ENCODE peak calls at places on chromosomes 7 and 10, in five cellular contexts. L is LNCaP clone FGC, X is psoas muscle, O is GM20000, M is adrenal gland. E is an unnamed sample.

GRCh38 chr10:75201793-75202307 is 8.7 kb upstream of the VDAC2 start:
- DNase-seq in L (no peak), O (no peak), X (no peak), M (peak; percentile 23), E (no peak)

GRCh38 chr10:62441953-62442352 is 67.8 kb downstream of the ZNF365 start:
- DNase-seq in X (no peak), L (no peak), O (no peak), M (no peak), E (no peak)

GRCh38 chr7:132073920-132074589 is 502.2 kb downstream of the PLXNA4 start:
- DNase-seq in M (peak; percentile 75), O (no peak), L (no peak), X (no peak), E (no peak)

GRCh38 chr7:133827707-133828580 is 299.2 kb upstream of the LRGUK start:
- DNase-seq in L (no peak), X (no peak), M (no peak), O (peak; percentile 8), E (peak; percentile 16)

GRCh38 chr7:13411151-13411550 is 578.3 kb downstream of the ETV1 start:
- DNase-seq in X (no peak), L (no peak), O (no peak), M (no peak), E (no peak)

GRCh38 chr7:33854178-33854577 is 51.2 kb upstream of the BMPER start:
- DNase-seq in M (no peak), L (no peak), O (no peak), X (no peak), E (no peak)

GRCh38 chr7:725223-726005 is 1.1 kb upstream of the DNAAF5 start:
- DNase-seq in O (no peak), X (no peak), L (no peak), M (peak; percentile 34), E (no peak)

GRCh38 chr7:156781972-156782371 is 111.0 kb downstream of the LMBR1 start:
- DNase-seq in O (no peak), M (no peak), X (no peak), L (no peak), E (no peak)

GRCh38 chr10:88395677-88396076 is 187.4 kb downstream of the RNLS start:
- DNase-seq in M (no peak), X (no peak), O (no peak), L (no peak), E (no peak)

GRCh38 chr10:58266003-58266825 is 1.5 kb downstream of the IPMK start:
- DNase-seq in O (peak; percentile 42), M (no peak), L (no peak), X (no peak), E (peak; percentile 40)

GRCh38 chr10:104327745-104328635 is 10.3 kb downstream of the ITPRIP start:
- DNase-seq in X (no peak), L (no peak), M (peak; percentile 85), O (no peak), E (no peak)
- TF ChIP-seq CTCF in X (no peak), L (no peak), M (no peak), O (no peak), E (no peak)

DNA sequence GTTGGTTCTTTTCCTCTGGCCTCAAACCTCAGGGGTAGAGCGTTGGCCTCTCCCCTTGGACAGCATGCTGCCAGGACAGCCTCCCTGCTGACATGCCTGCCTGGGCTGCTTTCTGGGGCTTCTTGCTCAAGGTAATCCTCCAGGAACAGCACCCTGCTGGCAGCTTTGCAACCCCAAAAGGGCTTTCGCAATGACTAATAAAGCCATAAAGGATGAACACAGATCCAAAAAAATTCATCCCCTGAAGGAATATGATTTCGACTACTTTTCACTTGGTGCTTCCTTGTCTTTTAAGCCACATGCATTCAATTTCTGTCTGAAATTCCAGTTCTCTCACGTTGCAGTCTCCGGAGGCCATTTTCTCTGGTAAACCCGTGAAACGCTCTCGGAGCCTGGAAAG is 15.1 kb upstream of the SH3PXD2A start:
- DNase-seq in O (no peak), M (no peak), L (no peak), X (peak; percentile 58), E (no peak)
- TF ChIP-seq CTCF in O (no peak), M (no peak), L (no peak), X (no peak), E (no peak)

GRCh38 chr10:130045091-130045652 is 65.5 kb downstream of the C10orf143 start:
- DNase-seq in M (no peak), O (no peak), L (peak; percentile 47), X (no peak), E (no peak)
- TF ChIP-seq CTCF in M (no peak), O (no peak), L (peak; percentile 89), X (peak; percentile 36), E (no peak)

DNA sequence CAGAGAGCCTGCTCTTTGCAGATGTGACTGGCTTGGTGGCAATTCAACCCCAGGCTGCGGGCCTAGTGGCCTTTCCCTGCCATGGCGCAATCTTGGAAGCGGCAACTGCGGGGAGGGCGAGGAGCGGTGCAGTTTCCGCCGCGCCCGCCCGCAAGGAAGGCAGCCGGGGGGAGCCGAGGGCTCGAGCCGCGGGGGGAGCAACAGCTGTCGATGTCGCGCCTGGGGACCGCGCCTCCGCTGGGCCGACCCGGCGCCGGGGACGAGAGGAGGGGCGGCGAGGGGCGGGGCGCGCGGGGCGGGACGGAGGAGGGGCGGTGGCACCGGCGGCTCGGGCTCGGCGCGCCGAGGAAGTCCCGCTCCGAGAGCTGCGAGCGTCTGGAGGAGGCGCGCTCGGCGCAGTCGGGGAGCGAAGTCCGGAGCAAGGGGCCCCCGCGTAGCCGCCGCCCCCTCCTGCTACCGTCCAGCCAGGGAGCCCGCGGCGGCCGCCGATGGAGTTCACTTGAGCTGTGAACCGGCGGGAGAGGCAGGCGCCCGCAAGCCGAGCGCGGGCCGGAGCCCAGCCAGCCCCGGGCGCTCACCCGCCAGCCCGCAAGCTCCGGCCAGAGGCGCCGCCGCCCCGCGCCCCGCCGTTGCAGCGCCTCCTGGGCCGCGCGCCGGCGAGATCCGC is 438.1 kb upstream of the GALNT17 start:
- DNase-seq in X (peak; percentile 95), O (peak; percentile 85), M (peak; percentile 74), L (no peak), E (peak; percentile 91)
- TF ChIP-seq CTCF in X (peak; percentile 20), O (no peak), M (peak; percentile 33), L (no peak), E (no peak)

DNA sequence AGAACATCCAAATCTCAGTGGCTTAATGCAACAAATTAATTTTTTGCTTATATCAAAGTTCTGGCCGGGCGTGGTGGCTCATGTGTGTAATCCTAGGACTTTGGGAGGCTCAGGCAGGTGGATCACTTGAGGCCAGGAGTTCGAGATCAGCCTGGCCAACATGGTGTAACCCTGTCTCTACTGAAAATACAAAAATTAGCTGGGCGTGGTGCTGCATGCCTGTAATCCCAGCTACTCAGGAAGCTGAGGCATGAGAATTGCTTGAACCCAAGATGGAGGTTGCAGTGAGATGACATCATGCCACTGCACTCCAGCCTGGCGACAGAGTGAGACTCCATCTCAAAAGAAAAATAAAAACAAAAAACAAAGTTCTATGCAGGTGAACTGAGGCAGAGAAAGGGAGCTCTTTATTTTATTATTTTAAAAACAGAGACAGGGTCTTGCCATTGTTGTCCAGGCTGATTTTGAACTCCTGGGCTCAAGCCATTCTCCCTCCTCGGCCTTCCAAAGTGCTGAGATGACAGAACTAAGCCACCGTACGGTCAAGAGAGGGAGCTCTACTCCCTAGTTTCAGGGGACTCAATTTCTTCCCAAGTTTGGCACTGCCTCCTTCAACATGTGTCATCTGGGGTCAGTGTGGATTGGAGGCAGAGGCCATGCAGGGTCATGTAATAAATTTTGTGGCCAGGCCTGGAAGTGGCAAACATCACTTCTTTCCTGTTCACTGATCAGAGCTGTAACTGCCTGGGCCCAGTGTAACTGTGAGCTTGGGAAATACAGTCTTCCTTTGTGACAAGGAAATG is 2.4 kb downstream of the ADCK2 start:
- DNase-seq in M (peak; percentile 91), O (peak; percentile 38), X (no peak), L (peak; percentile 88), E (no peak)
- TF ChIP-seq CTCF in M (peak; percentile 65), O (peak; percentile 17), X (peak; percentile 46), L (peak; percentile 70), E (peak; percentile 53)

DNA sequence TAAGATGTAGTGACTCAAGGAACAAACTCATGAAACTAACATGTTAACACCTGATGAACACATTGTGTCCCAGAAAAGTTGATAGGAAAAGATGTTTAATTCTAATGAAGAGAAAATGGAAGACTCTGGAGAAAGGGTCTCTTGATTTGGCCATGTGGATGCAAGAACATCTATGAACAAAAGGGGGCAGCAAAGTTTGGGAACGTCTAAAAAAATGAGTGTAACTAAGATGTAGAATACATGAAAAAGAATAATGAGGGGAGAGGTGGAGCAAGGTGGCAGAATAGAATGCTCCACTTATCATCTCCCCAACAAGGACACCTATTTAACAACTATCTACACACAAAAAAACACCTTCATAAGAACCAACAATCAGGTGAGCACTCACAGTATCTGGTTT is 805.1 kb downstream of the TNS3 start:
- DNase-seq in O (no peak), X (no peak), M (no peak), L (no peak), E (no peak)
- TF ChIP-seq CTCF in O (no peak), X (no peak), M (peak; percentile 59), L (peak; percentile 56), E (peak; percentile 42)

GRCh38 chr10:114437456-114438292 is 33.4 kb upstream of the AFAP1L2 start:
- DNase-seq in O (peak; percentile 37), M (no peak), L (no peak), X (no peak), E (peak; percentile 25)
- TF ChIP-seq CTCF in O (peak; percentile 39), M (no peak), L (peak; percentile 50), X (peak; percentile 36), E (peak; percentile 47)

GRCh38 chr10:50554995-50555568 is 68.7 kb downstream of the SGMS1 start:
- DNase-seq in X (no peak), O (no peak), M (no peak), L (no peak), E (no peak)
- TF ChIP-seq CTCF in X (no peak), O (no peak), M (no peak), L (peak; percentile 34), E (peak; percentile 30)